ENCODE peak calls at places on chromosomes 7 and 10, in seven cellular contexts. E is astrocyte, I is ovary, P is IMR-90, Q is cardiac muscle cell, S is colonic mucosa, X is aorta. N is an unnamed sample.
A peak's percentile ranks its signal among the peaks of the same experiment; 100 is the strongest.

GRCh38 chr7:81676813-81677212 is 93.0 kb downstream of the HGF start:
- DNase-seq in E (peak; percentile 58), I (no peak), X (no peak), S (no peak), Q (no peak), P (peak; percentile 53), N (peak; percentile 66)

GRCh38 chr10:62843591-62843990 is 27.4 kb upstream of the EGR2 start:
- DNase-seq in P (no peak), I (no peak), Q (no peak), E (no peak), X (no peak), S (no peak), N (no peak)

GRCh38 chr10:88110355-88110754 is 246.9 kb downstream of the PTEN start:
- DNase-seq in S (no peak), E (peak; percentile 77), Q (no peak), I (no peak), P (peak; percentile 72), X (no peak), N (peak; percentile 65)

GRCh38 chr7:157302314-157302711 is 34.5 kb upstream of the DNAJB6 start:
- DNase-seq in X (peak; percentile 81), I (no peak), S (peak; percentile 39), P (peak; percentile 33), E (peak; percentile 19), Q (no peak), N (peak; percentile 75)

GRCh38 chr10:71748671-71749191 is 24.6 kb downstream of the VSIR start:
- DNase-seq in E (no peak), X (no peak), I (peak; percentile 89), P (no peak), S (peak; percentile 79), Q (no peak), N (no peak)

GRCh38 chr10:21527634-21528451 is 2.4 kb upstream of the SKIDA1 start:
- DNase-seq in E (peak; percentile 80), X (no peak), S (no peak), Q (no peak), I (no peak), P (peak; percentile 57), N (no peak)

GRCh38 chr10:46304671-46305429 is 18.1 kb downstream of the ANTXRL start:
- DNase-seq in E (no peak), P (no peak), S (no peak), I (no peak), Q (no peak), X (peak; percentile 70), N (no peak)

GRCh38 chr7:100000239-100000638 is 15.2 kb upstream of the ZKSCAN1 start:
- DNase-seq in E (no peak), S (no peak), X (peak; percentile 45), P (no peak), I (no peak), Q (no peak), N (no peak)

GRCh38 chr10:79487296-79488194 is 24.8 kb upstream of the EIF5AL1 start:
- DNase-seq in Q (peak; percentile 90), I (peak; percentile 43), P (peak; percentile 66), X (peak; percentile 81), S (peak; percentile 49), E (peak; percentile 44), N (peak; percentile 60)

GRCh38 chr10:120979435-120980315 is 128.5 kb downstream of the WDR11 start:
- DNase-seq in P (no peak), Q (peak; percentile 56), S (peak; percentile 82), I (no peak), X (no peak), E (no peak), N (peak; percentile 1)

GRCh38 chr7:101938115-101938514 is 120.7 kb downstream of the CUX1 start:
- DNase-seq in E (no peak), S (no peak), I (no peak), X (peak; percentile 7), P (no peak), Q (no peak), N (no peak)

GRCh38 chr7:123538189-123538714 is 3.9 kb upstream of the IQUB start:
- DNase-seq in S (no peak), Q (no peak), I (no peak), X (no peak), P (peak; percentile 90), E (peak; percentile 89), N (peak; percentile 61)

GRCh38 chr7:116861717-116862116 is 670 bp upstream of the CAPZA2 start:
- DNase-seq in E (no peak), I (no peak), S (no peak), Q (no peak), X (no peak), P (no peak), N (no peak)

GRCh38 chr7:119994928-119995327 is 278.0 kb upstream of the KCND2 start:
- DNase-seq in I (no peak), Q (no peak), P (no peak), S (no peak), X (no peak), E (no peak), N (no peak)

GRCh38 chr10:31368724-31369123 is 49.7 kb downstream of the ZEB1 start:
- DNase-seq in Q (no peak), X (no peak), I (no peak), E (no peak), P (no peak), S (no peak), N (no peak)

GRCh38 chr7:150728011-150728410 is 9.2 kb upstream of the GIMAP5 start:
- DNase-seq in Q (no peak), S (no peak), E (no peak), P (no peak), X (no peak), I (no peak), N (no peak)

GRCh38 chr7:158885624-158886023 is 29.3 kb downstream of the DYNC2I1 start:
- DNase-seq in Q (no peak), I (no peak), P (peak; percentile 6), X (no peak), S (no peak), E (no peak), N (no peak)

GRCh38 chr7:92110857-92111256 is 23.4 kb downstream of the CYP51A1 start:
- DNase-seq in P (no peak), Q (no peak), S (no peak), X (no peak), I (no peak), E (no peak), N (no peak)

GRCh38 chr10:59880976-59881510 is 25.3 kb downstream of the CCDC6 start:
- DNase-seq in I (no peak), E (no peak), X (no peak), Q (no peak), S (peak; percentile 17), P (no peak), N (no peak)

GRCh38 chr7:67470256-67470751 is 473.7 kb downstream of the TYW1 start:
- DNase-seq in P (no peak), S (no peak), E (no peak), X (no peak), I (no peak), Q (peak; percentile 88), N (no peak)

GRCh38 chr7:69781412-69781846 is 183.2 kb downstream of the AUTS2 start:
- DNase-seq in I (peak; percentile 30), Q (no peak), E (peak; percentile 70), X (no peak), P (no peak), S (no peak), N (peak; percentile 6)

GRCh38 chr10:97463363-97464132 is 17.6 kb downstream of the ZDHHC16 start:
- DNase-seq in P (peak; percentile 69), I (peak; percentile 19), S (peak; percentile 53), X (no peak), E (peak; percentile 30), Q (peak; percentile 62), N (peak; percentile 93)

GRCh38 chr10:44422631-44423030 is 37.7 kb upstream of the CXCL12 start:
- DNase-seq in E (no peak), Q (no peak), S (no peak), X (no peak), P (no peak), I (no peak), N (no peak)

GRCh38 chr10:118977022-118977599 is 52.4 kb upstream of the NANOS1 start:
- DNase-seq in E (no peak), X (no peak), Q (no peak), P (no peak), S (no peak), I (no peak), N (no peak)

GRCh38 chr7:12637819-12638592 is 49.4 kb upstream of the ARL4A start:
- DNase-seq in Q (no peak), P (peak; percentile 44), S (no peak), E (no peak), I (no peak), X (no peak), N (no peak)
- H3K4me3 ChIP-seq in Q (no peak overlapping the region), P (no peak overlapping the region), S (no peak overlapping the region), E (no peak overlapping the region), I (no peak overlapping the region), X (no peak overlapping the region), N (no peak overlapping the region)

GRCh38 chr7:32427769-32428291 is 62.4 kb downstream of the LSM5 start:
- DNase-seq in P (peak; percentile 75), I (peak; percentile 44), S (peak; percentile 65), Q (peak; percentile 95), X (peak; percentile 90), E (peak; percentile 66), N (peak; percentile 65)
- H3K4me3 ChIP-seq in P (no peak overlapping the region), I (no peak overlapping the region), S (no peak overlapping the region), Q (peak overlapping the region; percentile 5), X (no peak overlapping the region), E (no peak overlapping the region), N (no peak overlapping the region)

GRCh38 chr10:124741922-124742417 is 2.2 kb downstream of the FAM53B start:
- DNase-seq in I (no peak), S (no peak), Q (no peak), E (no peak), P (no peak), X (peak; percentile 73), N (no peak)
- H3K4me3 ChIP-seq in I (peak overlapping the region; percentile 72), S (peak overlapping the region; percentile 65), Q (no peak overlapping the region), E (peak overlapping the region; percentile 66), P (no peak overlapping the region), X (no peak overlapping the region), N (peak overlapping the region; percentile 65)

GRCh38 chr10:100715445-100716385 is 29.7 kb upstream of the PAX2 start:
- DNase-seq in S (no peak), X (no peak), I (no peak), Q (no peak), E (no peak), P (no peak), N (no peak)
- H3K4me3 ChIP-seq in S (peak overlapping the region; percentile 9), X (no peak overlapping the region), I (no peak overlapping the region), Q (peak overlapping the region; percentile 8), E (no peak overlapping the region), P (no peak overlapping the region), N (no peak overlapping the region)

GRCh38 chr7:149625339-149625946 is 127.8 kb upstream of the ZNF746 start:
- DNase-seq in I (peak; percentile 50), Q (peak; percentile 78), X (peak; percentile 84), S (peak; percentile 67), P (peak; percentile 54), E (peak; percentile 26), N (peak; percentile 57)
- H3K4me3 ChIP-seq in I (peak overlapping the region; percentile 99), Q (no peak overlapping the region), X (no peak overlapping the region), S (peak overlapping the region; percentile 99), P (no peak overlapping the region), E (peak overlapping the region; percentile 94), N (peak overlapping the region; percentile 95)